ENCODE peak calls at places on chromosomes 1 and 21, in four cellular contexts. One of them, this sample, is unnamed.
A peak's percentile ranks its signal among the peaks of the same experiment; 100 is the strongest.

GRCh38 chr21:42465008-42465878 is 30.8 kb downstream of the RSPH1 start:
- DNase-seq in lung: no peak
- DNase-seq in ovary: no peak
- DNase-seq in upper lobe of right lung: no peak
- DNase-seq in this sample: no peak

GRCh38 chr1:181812211-181812610 is 249.3 kb downstream of the ZNF648 start:
- DNase-seq in lung: no peak
- DNase-seq in ovary: no peak
- DNase-seq in upper lobe of right lung: no peak
- DNase-seq in this sample: no peak

GRCh38 chr1:19436716-19437476 is 48.4 kb downstream of the CAPZB start:
- DNase-seq in lung: peak; percentile 71
- DNase-seq in ovary: peak; percentile 81
- DNase-seq in upper lobe of right lung: peak; percentile 72
- DNase-seq in this sample: no peak

GRCh38 chr1:197915797-197916686 is 1.1 kb upstream of the LHX9 start:
- DNase-seq in lung: no peak
- DNase-seq in ovary: peak; percentile 82
- DNase-seq in upper lobe of right lung: peak; percentile 75
- DNase-seq in this sample: peak; percentile 30

GRCh38 chr1:17617787-17618557 is 78.5 kb downstream of the ARHGEF10L start:
- DNase-seq in lung: peak; percentile 38
- DNase-seq in ovary: no peak
- DNase-seq in upper lobe of right lung: peak; percentile 76
- DNase-seq in this sample: no peak

GRCh38 chr1:161676958-161677689 is 14.2 kb downstream of the FCGR2B start:
- DNase-seq in lung: no peak
- DNase-seq in ovary: no peak
- DNase-seq in upper lobe of right lung: no peak
- DNase-seq in this sample: no peak

GRCh38 chr21:29152936-29153335 is 22.5 kb downstream of the MAP3K7CL start:
- DNase-seq in lung: no peak
- DNase-seq in ovary: no peak
- DNase-seq in upper lobe of right lung: no peak
- DNase-seq in this sample: no peak

GRCh38 chr1:53725238-53725689 is 13.7 kb downstream of the GLIS1 start:
- DNase-seq in lung: no peak
- DNase-seq in ovary: no peak
- DNase-seq in upper lobe of right lung: no peak
- DNase-seq in this sample: no peak

GRCh38 chr1:100862591-100862990 is 32.1 kb downstream of the EXTL2 start:
- DNase-seq in lung: no peak
- DNase-seq in ovary: no peak
- DNase-seq in upper lobe of right lung: no peak
- DNase-seq in this sample: no peak

GRCh38 chr1:185860876-185861275 is 126.7 kb downstream of the HMCN1 start:
- DNase-seq in lung: no peak
- DNase-seq in ovary: no peak
- DNase-seq in upper lobe of right lung: no peak
- DNase-seq in this sample: no peak

GRCh38 chr1:73105755-73106154 is 823.4 kb upstream of the NEGR1 start:
- DNase-seq in lung: no peak
- DNase-seq in ovary: no peak
- DNase-seq in upper lobe of right lung: peak; percentile 50
- DNase-seq in this sample: no peak

DNA sequence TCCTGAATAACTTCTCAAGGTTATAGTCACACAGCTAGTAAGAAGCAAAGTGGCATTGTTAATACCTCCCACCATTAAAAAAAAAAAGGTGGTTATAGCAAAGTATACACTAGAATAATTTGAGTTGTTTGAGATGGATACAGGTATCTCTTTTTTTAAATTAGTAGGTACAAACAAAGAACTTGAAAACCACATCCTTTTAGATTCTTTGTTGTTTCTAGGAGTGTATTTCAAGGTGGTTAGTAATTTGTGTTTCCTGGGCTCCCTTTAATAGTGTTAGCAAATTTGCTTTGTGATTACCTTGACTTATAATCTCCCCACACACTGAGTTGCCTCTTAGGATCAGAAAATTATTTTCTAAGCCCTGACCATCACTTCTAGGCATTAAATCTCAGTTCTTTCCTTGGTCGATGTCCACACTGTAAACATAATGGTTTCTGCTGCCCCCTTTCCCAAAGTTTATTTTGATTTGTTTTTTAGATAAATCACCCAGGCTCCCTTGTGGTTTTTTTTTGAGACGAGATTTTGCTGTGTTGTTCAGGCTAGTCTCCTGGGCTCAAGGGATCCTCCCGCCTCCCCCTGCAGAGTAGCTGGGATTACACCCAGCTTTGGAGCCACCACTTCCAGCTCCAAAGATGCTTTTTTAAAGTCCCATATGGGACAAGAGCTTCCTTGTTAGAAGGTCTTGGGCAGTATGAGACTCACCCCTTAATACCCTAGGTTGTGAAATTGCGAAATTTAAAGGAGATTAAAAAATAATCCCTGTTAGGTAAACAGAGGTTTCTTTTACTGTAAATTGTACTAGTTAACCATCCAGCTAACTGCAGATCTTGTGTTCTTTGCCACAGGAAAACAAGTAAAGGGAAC is 6.2 kb downstream of the AKIRIN1 start:
- DNase-seq in lung: no peak
- DNase-seq in ovary: no peak
- DNase-seq in upper lobe of right lung: no peak
- DNase-seq in this sample: peak; percentile 58
- H3K4me1 ChIP-seq in lung: no peaks in the 10 kb centered on the region
- H3K4me1 ChIP-seq in ovary: peaks cover 5% of the 10 kb centered on the region
- H3K4me1 ChIP-seq in upper lobe of right lung: peaks cover 15% of the 10 kb centered on the region
- H3K4me1 ChIP-seq in this sample: peaks cover 74% of the 10 kb centered on the region

GRCh38 chr1:51445346-51446090 is 73.5 kb downstream of the EPS15 start:
- DNase-seq in lung: no peak
- DNase-seq in ovary: no peak
- DNase-seq in upper lobe of right lung: no peak
- DNase-seq in this sample: no peak

GRCh38 chr1:51443555-51443954 is 75.5 kb downstream of the EPS15 start:
- DNase-seq in lung: no peak
- DNase-seq in ovary: no peak
- DNase-seq in upper lobe of right lung: no peak
- DNase-seq in this sample: no peak

GRCh38 chr1:51444534-51445192 is 74.4 kb downstream of the EPS15 start:
- DNase-seq in lung: no peak
- DNase-seq in ovary: no peak
- DNase-seq in upper lobe of right lung: no peak
- DNase-seq in this sample: no peak

GRCh38 chr1:51442616-51443015 is 76.5 kb downstream of the EPS15 start:
- DNase-seq in lung: no peak
- DNase-seq in ovary: no peak
- DNase-seq in upper lobe of right lung: no peak
- DNase-seq in this sample: no peak

GRCh38 chr1:51444096-51444495 is 75.0 kb downstream of the EPS15 start:
- DNase-seq in lung: no peak
- DNase-seq in ovary: no peak
- DNase-seq in upper lobe of right lung: no peak
- DNase-seq in this sample: no peak
- H3K36me3 ChIP-seq in lung: peaks cover 2% of the 10 kb centered on the region
- H3K36me3 ChIP-seq in ovary: no peaks in the 10 kb centered on the region
- H3K36me3 ChIP-seq in upper lobe of right lung: peaks cover 33% of the 10 kb centered on the region
- H3K36me3 ChIP-seq in this sample: peaks cover 6% of the 10 kb centered on the region

GRCh38 chr1:94269921-94270320 is 32.5 kb upstream of the ARHGAP29 start:
- DNase-seq in lung: no peak
- DNase-seq in ovary: no peak
- DNase-seq in upper lobe of right lung: no peak
- DNase-seq in this sample: no peak

GRCh38 chr1:94272388-94272787 is 35.0 kb upstream of the ARHGAP29 start:
- DNase-seq in lung: no peak
- DNase-seq in ovary: no peak
- DNase-seq in upper lobe of right lung: no peak
- DNase-seq in this sample: no peak

GRCh38 chr1:94270801-94271203 is 33.4 kb upstream of the ARHGAP29 start:
- DNase-seq in lung: no peak
- DNase-seq in ovary: no peak
- DNase-seq in upper lobe of right lung: no peak
- DNase-seq in this sample: no peak

GRCh38 chr1:94273111-94273510 is 35.7 kb upstream of the ARHGAP29 start:
- DNase-seq in lung: no peak
- DNase-seq in ovary: no peak
- DNase-seq in upper lobe of right lung: no peak
- DNase-seq in this sample: no peak

GRCh38 chr1:94271373-94271772 is 34.0 kb upstream of the ARHGAP29 start:
- DNase-seq in lung: no peak
- DNase-seq in ovary: no peak
- DNase-seq in upper lobe of right lung: no peak
- DNase-seq in this sample: no peak
- H3K27ac ChIP-seq in lung: no peak overlapping the region
- H3K27ac ChIP-seq in ovary: no peak overlapping the region
- H3K27ac ChIP-seq in upper lobe of right lung: no peak overlapping the region
- H3K27ac ChIP-seq in this sample: no peak overlapping the region

GRCh38 chr1:170699696-170700095 is 35.8 kb downstream of the PRRX1 start:
- DNase-seq in lung: no peak
- DNase-seq in ovary: no peak
- DNase-seq in upper lobe of right lung: no peak
- DNase-seq in this sample: no peak
- H3K4me1 ChIP-seq in lung: no peaks in the 10 kb centered on the region
- H3K4me1 ChIP-seq in ovary: peaks cover 6% of the 10 kb centered on the region
- H3K4me1 ChIP-seq in upper lobe of right lung: no peaks in the 10 kb centered on the region
- H3K4me1 ChIP-seq in this sample: no peaks in the 10 kb centered on the region

DNA sequence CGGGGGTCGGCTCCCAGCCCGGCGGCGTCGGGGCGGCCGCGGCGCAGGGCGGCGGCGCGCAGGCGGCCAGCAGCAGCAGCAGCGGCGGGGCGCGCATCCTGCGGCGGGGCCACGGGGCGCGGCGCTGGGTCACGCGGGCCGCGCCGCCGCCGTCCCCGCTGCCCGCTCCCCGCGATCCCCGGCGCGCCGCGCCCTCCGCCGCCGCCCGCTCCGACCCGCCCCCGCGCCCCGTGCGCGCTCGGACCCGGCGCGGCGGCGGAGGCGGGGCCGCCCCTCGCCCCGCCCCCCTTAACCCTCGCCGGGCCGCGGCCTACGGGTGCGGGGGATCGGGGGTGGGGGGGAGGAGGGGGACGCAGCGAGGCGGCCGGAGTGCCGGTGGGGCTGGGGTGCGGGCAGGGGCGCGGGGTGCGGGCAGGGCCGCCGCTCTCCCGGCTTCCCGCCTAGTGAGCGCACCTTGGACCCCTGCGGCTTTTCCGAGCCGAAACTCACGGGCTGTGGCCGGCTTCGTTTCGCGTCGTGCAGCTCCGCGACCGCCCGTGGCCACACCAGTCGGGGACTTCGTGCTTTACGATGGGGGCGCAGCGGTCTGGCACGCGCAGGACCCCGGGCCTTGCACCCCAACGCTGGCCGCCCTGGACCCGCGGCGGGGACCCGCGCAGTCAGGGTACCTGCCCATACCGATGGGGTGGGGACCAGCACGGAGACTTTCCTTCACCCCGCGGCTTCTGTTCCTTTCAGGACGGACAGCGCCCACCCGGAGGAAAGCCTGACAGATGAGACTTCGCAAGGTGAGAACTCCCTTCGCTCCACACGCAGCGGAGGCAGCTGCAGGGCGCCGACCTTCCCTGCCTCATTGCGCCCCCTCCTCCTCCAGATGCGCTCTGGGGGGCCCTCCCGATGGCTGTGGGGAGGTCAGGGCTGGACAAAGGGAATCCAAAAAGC is at the start of gene FNDC10:
- DNase-seq in lung: no peak
- DNase-seq in ovary: no peak
- DNase-seq in upper lobe of right lung: no peak
- DNase-seq in this sample: no peak
- H3K36me3 ChIP-seq in lung: no peaks in the 10 kb centered on the region
- H3K36me3 ChIP-seq in ovary: no peaks in the 10 kb centered on the region
- H3K36me3 ChIP-seq in upper lobe of right lung: no peaks in the 10 kb centered on the region
- H3K36me3 ChIP-seq in this sample: no peaks in the 10 kb centered on the region

GRCh38 chr1:30905898-30906620 is 2.5 kb downstream of the SDC3 start:
- DNase-seq in lung: no peak
- DNase-seq in ovary: peak; percentile 8
- DNase-seq in upper lobe of right lung: no peak
- DNase-seq in this sample: no peak
- H3K27ac ChIP-seq in lung: no peak overlapping the region
- H3K27ac ChIP-seq in ovary: no peak overlapping the region
- H3K27ac ChIP-seq in upper lobe of right lung: no peak overlapping the region
- H3K27ac ChIP-seq in this sample: no peak overlapping the region

GRCh38 chr1:30472009-30472408 is 251.4 kb downstream of the MATN1 start:
- DNase-seq in lung: no peak
- DNase-seq in ovary: no peak
- DNase-seq in upper lobe of right lung: peak; percentile 43
- DNase-seq in this sample: no peak
- H3K4me1 ChIP-seq in lung: no peaks in the 10 kb centered on the region
- H3K4me1 ChIP-seq in ovary: no peaks in the 10 kb centered on the region
- H3K4me1 ChIP-seq in upper lobe of right lung: no peaks in the 10 kb centered on the region
- H3K4me1 ChIP-seq in this sample: no peaks in the 10 kb centered on the region

This sample was measured in CD4-positive, alpha-beta memory T cell.